ENCODE peak calls at places on chromosomes 12 and 14, in eight cellular contexts. I is AG10803, R is astrocyte, Z is gastrocnemius medialis, O is GM12865, G is pancreas, Y is omental fat pad, K is AG09309. H is an unnamed sample.

GRCh38 chr12:67077617-67078016 is 191.5 kb upstream of the CAND1 start:
- DNase-seq in I (peak), R (peak), Z (no peak), O (no peak), G (no peak), Y (no peak), K (no peak), H (no peak)

GRCh38 chr14:23562822-23563472 is 4.6 kb downstream of the AP1G2 start:
- DNase-seq in I (peak), R (no peak), Z (no peak), O (peak), G (no peak), Y (peak), K (no peak), H (peak)

GRCh38 chr12:8911606-8912268 is 2.6 kb upstream of the PHC1 start:
- DNase-seq in I (no peak), R (no peak), Z (no peak), O (no peak), G (no peak), Y (no peak), K (no peak), H (no peak)

GRCh38 chr12:91040356-91040755 is 17.5 kb downstream of the KERA start:
- DNase-seq in I (peak), R (peak), Z (no peak), O (no peak), G (no peak), Y (no peak), K (no peak), H (no peak)

GRCh38 chr12:53267309-53268008 is 640 bp upstream of the ESPL1 start:
- DNase-seq in I (no peak), R (no peak), Z (no peak), O (no peak), G (no peak), Y (no peak), K (no peak), H (peak)

GRCh38 chr12:6392499-6392898 is 8.5 kb downstream of the LTBR start:
- DNase-seq in I (no peak), R (no peak), Z (no peak), O (no peak), G (no peak), Y (no peak), K (no peak), H (no peak)

GRCh38 chr12:32612658-32613614 is 66.2 kb upstream of the DNM1L start:
- DNase-seq in I (no peak), R (no peak), Z (no peak), O (no peak), G (no peak), Y (no peak), K (no peak), H (no peak)

GRCh38 chr14:100616854-100617714 is 29.9 kb upstream of the BEGAIN start:
- DNase-seq in I (no peak), R (no peak), Z (no peak), O (no peak), G (no peak), Y (no peak), K (no peak), H (no peak)

GRCh38 chr12:52005903-52006703 is 643 bp upstream of the TAMALIN start:
- DNase-seq in I (no peak), R (no peak), Z (peak), O (peak), G (peak), Y (no peak), K (no peak), H (no peak)

GRCh38 chr14:80768646-80769045 is 172.9 kb downstream of the CEP128 start:
- DNase-seq in I (no peak), R (no peak), Z (no peak), O (no peak), G (no peak), Y (no peak), K (no peak), H (no peak)

GRCh38 chr14:93532550-93532949 is 101.8 kb downstream of the UNC79 start:
- DNase-seq in I (no peak), R (no peak), Z (no peak), O (no peak), G (no peak), Y (no peak), K (no peak), H (no peak)

GRCh38 chr12:54925319-54925718 is 59.2 kb downstream of the TESPA1 start:
- DNase-seq in I (no peak), R (no peak), Z (no peak), O (no peak), G (no peak), Y (no peak), K (no peak), H (no peak)

GRCh38 chr14:67425603-67426002 is 13.6 kb upstream of the PLEK2 start:
- DNase-seq in I (no peak), R (no peak), Z (no peak), O (no peak), G (no peak), Y (no peak), K (no peak), H (no peak)

GRCh38 chr14:66509874-66510273 is 1.9 kb downstream of the GPHN start:
- DNase-seq in I (no peak), R (no peak), Z (no peak), O (no peak), G (no peak), Y (no peak), K (no peak), H (no peak)

GRCh38 chr14:84068288-84068687 is 1461.7 kb upstream of the FLRT2 start:
- DNase-seq in I (no peak), R (no peak), Z (no peak), O (no peak), G (no peak), Y (no peak), K (no peak), H (no peak)

GRCh38 chr12:57449375-57449774 is 5.7 kb upstream of the INHBE start:
- DNase-seq in I (no peak), R (no peak), Z (no peak), O (no peak), G (no peak), Y (no peak), K (no peak), H (no peak)

GRCh38 chr12:47155457-47156166 is 75.9 kb upstream of the AMIGO2 start:
- DNase-seq in I (peak), R (peak), Z (no peak), O (no peak), G (no peak), Y (no peak), K (no peak), H (no peak)

GRCh38 chr12:12651752-12652151 is 40.1 kb downstream of the CREBL2 start:
- DNase-seq in I (no peak), R (no peak), Z (no peak), O (no peak), G (no peak), Y (no peak), K (no peak), H (no peak)

GRCh38 chr14:90444077-90444696 is 47.4 kb downstream of the CALM1 start:
- DNase-seq in I (peak), R (no peak), Z (peak), O (no peak), G (no peak), Y (no peak), K (no peak), H (no peak)

GRCh38 chr12:50764861-50765324 is 992 bp downstream of the ATF1 start:
- DNase-seq in I (peak), R (peak), Z (peak), O (peak), G (no peak), Y (no peak), K (no peak), H (peak)

GRCh38 chr12:88934163-88934747 is 354.0 kb upstream of the KITLG start:
- DNase-seq in I (peak), R (peak), Z (no peak), O (no peak), G (no peak), Y (no peak), K (no peak), H (no peak)

GRCh38 chr14:54312166-54312801 is 84.5 kb upstream of the CDKN3 start:
- DNase-seq in I (peak), R (peak), Z (no peak), O (no peak), G (no peak), Y (no peak), K (peak), H (no peak)

GRCh38 chr12:56208014-56208413 is 13.7 kb downstream of the RNF41 start:
- DNase-seq in I (no peak), R (no peak), Z (no peak), O (no peak), G (no peak), Y (no peak), K (no peak), H (no peak)

GRCh38 chr12:56202838-56203237 is 13.6 kb upstream of the SMARCC2 start:
- DNase-seq in I (no peak), R (no peak), Z (no peak), O (no peak), G (no peak), Y (no peak), K (no peak), H (no peak)

GRCh38 chr12:56205445-56205844 is 16.2 kb upstream of the SMARCC2 start:
- DNase-seq in I (no peak), R (no peak), Z (no peak), O (no peak), G (no peak), Y (no peak), K (no peak), H (no peak)

GRCh38 chr12:56204275-56204674 is 15.0 kb upstream of the SMARCC2 start:
- DNase-seq in I (no peak), R (no peak), Z (no peak), O (no peak), G (no peak), Y (no peak), K (no peak), H (no peak)

DNA sequence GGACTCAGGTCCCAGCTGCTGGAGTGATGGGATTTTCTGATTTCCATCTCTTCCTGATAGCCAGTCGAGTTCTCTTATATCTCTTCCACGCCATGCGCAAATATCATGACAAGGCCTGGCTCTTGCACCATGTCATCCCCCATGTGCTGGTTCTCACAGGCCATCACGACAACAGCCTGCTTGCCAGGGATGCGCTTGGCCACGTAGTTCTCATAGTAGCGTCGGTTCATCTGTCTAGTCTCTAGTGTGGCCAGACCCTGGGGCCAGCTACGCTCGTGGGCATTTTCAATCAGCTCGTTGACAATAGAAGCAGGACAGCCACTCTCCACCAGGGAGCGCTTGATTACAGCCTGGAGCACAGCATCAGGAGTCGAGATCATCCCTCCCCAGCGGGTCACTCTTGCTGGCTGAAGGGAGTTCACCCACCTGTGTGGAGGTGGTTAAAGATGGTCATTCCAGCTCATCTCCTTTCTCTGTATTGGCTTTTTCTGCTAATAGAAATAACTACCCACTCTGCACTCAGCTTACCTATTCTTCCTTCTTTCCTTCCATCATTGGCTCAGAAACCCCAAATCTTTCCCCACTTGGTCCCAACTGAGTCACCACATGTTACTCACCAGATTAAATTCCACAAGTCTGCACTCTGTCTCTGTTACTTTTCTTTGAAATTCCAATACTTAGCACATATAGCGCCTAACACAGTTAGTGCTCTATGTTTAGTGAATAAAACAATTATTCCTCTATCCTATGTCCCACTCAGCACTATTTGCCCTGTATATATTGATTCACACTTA is 15.2 kb downstream of the RNF41 start:
- DNase-seq in I (peak), R (peak), Z (peak), O (peak), G (no peak), Y (no peak), K (no peak), H (peak)
- TF ChIP-seq CTCF in I (peak), R (peak), Z (peak), O (peak), G (peak), Y (no peak), K (peak), H (peak)

DNA sequence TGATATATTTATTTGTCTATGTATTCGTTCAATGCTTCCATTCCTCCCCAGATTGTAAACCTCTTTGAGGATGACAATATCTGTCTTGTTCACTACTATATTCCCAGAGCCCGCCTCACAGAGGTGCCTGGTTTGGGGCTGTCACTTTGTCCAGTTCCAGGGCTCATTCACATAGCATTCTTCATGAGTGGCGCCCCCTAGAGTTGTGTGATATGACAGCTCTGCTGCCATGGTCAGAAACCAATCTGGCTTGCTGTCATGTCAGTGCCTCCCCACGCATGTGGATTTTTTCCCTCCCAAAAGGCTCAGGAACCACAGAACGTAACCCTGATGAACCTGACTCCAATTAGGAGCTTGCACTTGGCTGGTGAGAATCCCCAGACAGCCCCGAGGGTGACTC is 145.4 kb downstream of the PTPN11 start:
- DNase-seq in I (no peak), R (no peak), Z (no peak), O (no peak), G (no peak), Y (no peak), K (no peak), H (no peak)
- TF ChIP-seq CTCF in I (no peak), R (no peak), Z (no peak), O (no peak), G (no peak), Y (no peak), K (no peak), H (peak)

DNA sequence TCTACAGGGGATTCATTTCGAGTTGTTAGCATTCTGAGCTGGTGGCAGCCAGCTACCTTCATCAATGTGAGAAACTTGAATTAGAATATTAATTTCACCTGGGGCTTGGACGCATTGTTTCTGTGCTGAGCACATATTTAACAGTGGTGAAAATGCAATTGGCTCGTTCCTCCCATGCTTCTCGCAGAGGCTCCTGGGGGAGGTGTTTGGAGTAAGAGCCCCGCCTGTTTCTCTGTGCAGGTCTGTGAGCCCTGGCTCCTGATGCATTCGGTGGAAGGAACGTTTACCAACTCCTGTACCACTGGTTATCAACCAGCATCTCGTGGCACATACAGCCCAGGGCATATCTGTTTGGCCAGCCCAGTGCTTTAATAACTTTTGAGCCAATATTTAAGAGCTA is 141.5 kb downstream of the AACS start:
- DNase-seq in I (no peak), R (no peak), Z (no peak), O (no peak), G (no peak), Y (no peak), K (no peak), H (no peak)
- TF ChIP-seq CTCF in I (no peak), R (no peak), Z (no peak), O (no peak), G (no peak), Y (no peak), K (no peak), H (no peak)

DNA sequence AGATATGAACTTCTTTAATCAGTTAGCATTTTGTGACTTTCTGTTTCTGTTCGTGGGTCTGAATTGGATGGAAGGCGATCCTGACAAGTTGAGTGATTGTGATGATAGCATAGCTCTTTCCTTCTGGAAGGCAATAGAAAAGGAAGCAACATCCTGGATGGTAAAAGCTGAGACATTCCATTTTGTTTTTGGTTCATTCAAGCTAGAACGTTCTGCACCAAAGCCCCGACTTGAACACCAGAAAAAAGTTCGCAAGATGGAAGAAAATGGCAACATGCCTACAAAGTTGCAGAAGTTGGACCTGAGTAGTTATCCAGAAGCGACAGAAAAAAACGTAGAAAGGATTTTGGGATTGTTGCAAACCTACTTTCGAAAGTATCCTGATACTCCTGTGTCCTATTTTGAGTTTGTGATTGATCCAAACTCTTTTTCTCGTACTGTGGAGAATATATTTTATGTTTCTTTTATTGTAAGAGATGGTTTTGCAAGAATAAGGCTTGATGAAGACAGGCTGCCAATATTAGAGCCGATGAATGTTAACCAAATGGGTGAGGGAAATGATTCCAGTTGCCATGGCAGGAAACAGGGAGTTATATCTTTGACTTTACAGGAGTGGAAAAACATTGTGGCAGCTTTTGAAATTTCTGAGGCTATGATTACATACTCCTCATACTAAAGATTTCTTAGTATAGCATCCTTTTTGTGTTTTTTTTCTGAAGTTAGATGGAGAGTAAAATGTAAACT is 894 bp downstream of the EID3 start:
- DNase-seq in I (peak), R (no peak), Z (no peak), O (no peak), G (no peak), Y (no peak), K (no peak), H (no peak)
- TF ChIP-seq CTCF in I (no peak), R (no peak), Z (no peak), O (no peak), G (no peak), Y (no peak), K (no peak), H (no peak)

DNA sequence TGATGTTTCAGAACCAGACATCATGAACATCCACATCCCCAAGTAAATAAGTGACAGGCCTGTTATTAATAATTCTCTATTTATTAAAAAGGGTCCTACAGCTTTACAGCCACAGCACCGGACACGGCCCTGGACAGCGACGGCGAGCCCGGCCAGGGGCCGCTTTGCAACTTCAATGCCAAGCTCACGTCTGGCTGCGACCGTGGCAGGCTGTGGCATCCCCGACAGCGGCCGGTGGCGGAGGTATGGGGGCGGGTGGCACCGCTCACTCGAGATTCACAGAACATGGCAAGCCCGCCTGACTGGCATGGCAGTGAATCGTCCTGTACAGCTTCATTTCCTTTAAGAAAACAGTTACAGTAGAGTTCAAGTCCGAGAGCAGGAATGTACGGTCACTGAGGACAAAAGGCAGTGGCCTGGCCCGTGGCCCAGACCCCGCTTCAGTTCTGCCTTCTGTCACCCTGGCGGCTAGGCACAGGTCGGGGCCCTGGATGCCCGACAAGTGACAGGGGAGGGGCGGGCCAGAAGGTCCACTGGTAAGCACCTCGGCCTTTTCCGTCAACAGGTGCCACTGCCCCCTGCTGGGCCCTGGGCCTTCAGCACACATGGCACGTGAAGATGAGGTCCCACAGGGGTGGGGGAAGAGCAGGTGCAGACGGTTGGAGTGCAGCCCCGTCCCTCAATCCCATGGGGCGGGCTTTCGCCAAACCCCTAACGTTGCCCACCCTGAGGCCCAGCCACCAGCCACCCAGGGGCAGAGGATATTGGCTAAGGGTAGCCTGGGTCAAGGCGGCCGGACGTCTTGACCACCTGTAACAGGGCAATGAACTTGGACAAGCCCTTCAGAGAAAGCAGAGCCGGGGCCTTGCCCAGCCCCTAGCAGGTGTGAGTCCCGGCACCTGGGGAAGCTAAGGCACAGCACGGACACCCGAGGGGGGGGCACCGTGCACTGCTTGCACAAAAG is 30.3 kb downstream of the HIP1R start:
- DNase-seq in I (no peak), R (no peak), Z (no peak), O (peak), G (peak), Y (no peak), K (no peak), H (peak)
- TF ChIP-seq CTCF in I (peak), R (peak), Z (peak), O (peak), G (peak), Y (no peak), K (peak), H (peak)